ENCODE peak calls at places on chromosomes 12 and 14, in six cellular contexts. E, L, O, Z, F and K are unnamed samples.

GRCh38 chr12:6376079-6376941 is 947 bp upstream of the SCNN1A start:
- DNase-seq in E (peak; percentile 73), L (peak; percentile 71), O (peak; percentile 75), Z (peak; percentile 70), F (peak; percentile 87), K (peak; percentile 64)

GRCh38 chr14:99040047-99040446 is 231.9 kb downstream of the BCL11B start:
- DNase-seq in E (no peak), L (no peak), O (no peak), Z (no peak), F (no peak), K (no peak)

GRCh38 chr12:101243616-101244015 is 33.6 kb upstream of the SLC5A8 start:
- DNase-seq in E (no peak), L (no peak), O (no peak), Z (no peak), F (no peak), K (no peak)

GRCh38 chr12:57539134-57539768 is 7.7 kb downstream of the DCTN2 start:
- DNase-seq in E (no peak), L (no peak), O (no peak), Z (no peak), F (no peak), K (no peak)

GRCh38 chr12:6912164-6912956 is 2.0 kb upstream of the ENO2 start:
- DNase-seq in E (no peak), L (no peak), O (no peak), Z (no peak), F (no peak), K (no peak)

GRCh38 chr12:54211920-54212319 is 23.1 kb upstream of the SMUG1 start:
- DNase-seq in E (no peak), L (no peak), O (no peak), Z (no peak), F (no peak), K (no peak)

GRCh38 chr14:56945291-56945690 is 135.0 kb upstream of the OTX2 start:
- DNase-seq in E (no peak), L (no peak), O (no peak), Z (no peak), F (peak; percentile 51), K (no peak)

GRCh38 chr12:6960291-6961277 is 9.4 kb downstream of the PTPN6 start:
- DNase-seq in E (peak; percentile 21), L (no peak), O (no peak), Z (peak; percentile 14), F (peak; percentile 33), K (no peak)

GRCh38 chr12:82659343-82660207 is 27.1 kb upstream of the TMTC2 start:
- DNase-seq in E (no peak), L (no peak), O (no peak), Z (no peak), F (no peak), K (peak; percentile 52)

GRCh38 chr14:102201369-102201748 is 61.7 kb downstream of the WDR20 start:
- DNase-seq in E (no peak), L (no peak), O (no peak), Z (no peak), F (no peak), K (no peak)

GRCh38 chr12:22658214-22658613 is 33.2 kb downstream of the ETNK1 start:
- DNase-seq in E (peak; percentile 94), L (no peak), O (no peak), Z (no peak), F (no peak), K (no peak)

GRCh38 chr14:80055912-80056801 is 155.1 kb downstream of the DIO2 start:
- DNase-seq in E (peak; percentile 62), L (no peak), O (peak; percentile 69), Z (peak; percentile 13), F (peak; percentile 73), K (no peak)

GRCh38 chr12:1216560-1216959 is 225.5 kb downstream of the ERC1 start:
- DNase-seq in E (no peak), L (no peak), O (no peak), Z (no peak), F (no peak), K (no peak)

GRCh38 chr14:90355540-90356518 is 24.1 kb upstream of the NRDE2 start:
- DNase-seq in E (no peak), L (no peak), O (peak; percentile 28), Z (no peak), F (peak; percentile 79), K (no peak)

GRCh38 chr12:40435251-40435650 is 210.5 kb downstream of the LRRK2 start:
- DNase-seq in E (no peak), L (no peak), O (no peak), Z (no peak), F (no peak), K (no peak)

GRCh38 chr12:103169-103981 is 36.8 kb downstream of the IQSEC3 start:
- DNase-seq in E (no peak), L (no peak), O (no peak), Z (no peak), F (peak; percentile 87), K (no peak)

GRCh38 chr14:42293180-42293579 is 686.5 kb downstream of the LRFN5 start:
- DNase-seq in E (no peak), L (no peak), O (no peak), Z (no peak), F (no peak), K (no peak)

GRCh38 chr12:41932470-41932991 is 212.1 kb downstream of the GXYLT1 start:
- DNase-seq in E (peak; percentile 46), L (peak; percentile 71), O (peak; percentile 69), Z (peak; percentile 76), F (peak; percentile 60), K (peak; percentile 96)

GRCh38 chr12:117033382-117034045 is 65.7 kb downstream of the TESC start:
- DNase-seq in E (no peak), L (no peak), O (no peak), Z (no peak), F (no peak), K (peak; percentile 56)

GRCh38 chr12:122336015-122336946 is 70.0 kb upstream of the VPS33A start:
- DNase-seq in E (peak; percentile 23), L (no peak), O (peak; percentile 47), Z (no peak), F (peak; percentile 52), K (no peak)

GRCh38 chr14:72576258-72576657 is 317.6 kb downstream of the DPF3 start:
- DNase-seq in E (no peak), L (no peak), O (no peak), Z (no peak), F (no peak), K (no peak)

GRCh38 chr12:113274848-113275247 is 53.6 kb downstream of the TPCN1 start:
- DNase-seq in E (no peak), L (no peak), O (no peak), Z (no peak), F (no peak), K (peak; percentile 53)

GRCh38 chr12:131142891-131143637 is 189.4 kb downstream of the ADGRD1 start:
- DNase-seq in E (no peak), L (no peak), O (no peak), Z (no peak), F (no peak), K (no peak)

GRCh38 chr12:54009171-54010052 is 627 bp downstream of the HOXC8 start:
- DNase-seq in E (no peak), L (no peak), O (peak; percentile 54), Z (no peak), F (no peak), K (no peak)

DNA sequence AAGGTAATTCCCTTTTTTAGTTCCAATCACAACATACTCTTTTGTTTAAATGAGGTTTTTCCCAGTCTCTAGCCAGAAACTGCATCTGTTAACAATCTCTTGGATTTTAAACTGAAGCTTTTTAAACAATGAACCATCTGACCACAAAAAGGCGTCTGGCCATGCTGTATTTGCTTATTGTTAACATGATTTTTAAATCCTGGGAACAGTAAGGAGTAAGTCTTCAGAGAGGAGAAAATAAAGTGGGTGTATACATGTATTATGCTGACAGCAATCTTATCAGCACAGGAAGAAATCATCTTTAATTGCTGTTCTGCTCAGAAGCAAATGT is 106.2 kb downstream of the DAAM1 start:
- DNase-seq in E (peak; percentile 94), L (no peak), O (no peak), Z (no peak), F (no peak), K (no peak)
- H3K27ac ChIP-seq in E (no peak overlapping the region), L (peak overlapping the region; percentile 32), O (peak overlapping the region; percentile 21), Z (no peak overlapping the region), F (no peak overlapping the region), K (no peak overlapping the region)

GRCh38 chr12:48199784-48200198 is 3.3 kb downstream of the OR10AD1 start:
- DNase-seq in E (no peak), L (no peak), O (peak; percentile 70), Z (no peak), F (no peak), K (no peak)
- H3K4me3 ChIP-seq in E (no peak overlapping the region), L (no peak overlapping the region), O (no peak overlapping the region), Z (peak overlapping the region; percentile 74), F (no peak overlapping the region), K (no peak overlapping the region)

GRCh38 chr14:73775339-73776193 is 61.4 kb upstream of the PNMA1 start:
- DNase-seq in E (no peak), L (no peak), O (no peak), Z (no peak), F (no peak), K (no peak)

GRCh38 chr14:73771848-73772705 is 57.9 kb upstream of the PNMA1 start:
- DNase-seq in E (peak; percentile 83), L (no peak), O (peak; percentile 95), Z (peak; percentile 50), F (peak; percentile 44), K (peak; percentile 70)

GRCh38 chr14:73774244-73774575 is 60.0 kb upstream of the PNMA1 start:
- DNase-seq in E (no peak), L (no peak), O (no peak), Z (no peak), F (no peak), K (no peak)

GRCh38 chr14:73774671-73775070 is 60.5 kb upstream of the PNMA1 start:
- DNase-seq in E (no peak), L (no peak), O (no peak), Z (no peak), F (no peak), K (no peak)

DNA sequence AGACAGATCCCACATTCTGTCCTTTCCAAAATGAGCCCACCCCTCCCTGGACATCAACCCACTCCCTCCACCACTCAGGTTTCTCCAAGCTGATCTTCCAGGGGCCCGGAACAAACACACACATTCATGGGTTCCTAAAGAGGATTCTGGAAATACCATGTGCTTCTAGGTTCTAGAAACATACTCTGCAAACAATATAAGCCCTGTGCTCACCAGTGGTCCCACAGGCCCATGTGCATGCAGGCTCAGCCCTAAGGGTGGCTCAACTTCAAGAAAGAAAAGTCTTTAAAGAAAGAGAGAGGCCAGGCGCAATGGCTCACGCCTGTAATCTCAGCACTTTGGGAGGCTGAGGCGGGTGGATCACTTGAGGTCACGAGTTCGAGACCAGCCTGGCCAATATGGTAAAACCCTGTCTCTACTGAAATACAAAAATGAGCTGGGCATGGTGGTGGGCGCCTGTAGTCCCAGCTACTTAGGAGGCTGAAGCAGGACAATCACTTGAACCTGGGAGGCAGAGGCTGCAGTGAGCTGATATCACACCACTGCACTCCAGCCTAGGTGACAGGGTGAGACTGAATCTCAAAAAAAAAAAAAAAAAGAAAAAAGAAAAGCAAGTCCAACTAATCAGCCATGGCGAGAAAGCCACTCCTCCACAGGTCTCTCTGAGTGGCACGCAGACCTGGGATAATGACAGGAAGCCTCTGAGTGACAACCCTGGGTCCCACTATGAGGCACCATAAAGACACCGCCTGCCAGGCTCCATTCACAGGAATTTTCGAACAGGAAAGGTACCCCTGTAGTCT is 59.5 kb upstream of the PNMA1 start:
- DNase-seq in E (no peak), L (no peak), O (no peak), Z (no peak), F (no peak), K (no peak)
- H3K27ac ChIP-seq in E (no peak overlapping the region), L (peak overlapping the region; percentile 72), O (peak overlapping the region; percentile 90), Z (peak overlapping the region; percentile 59), F (no peak overlapping the region), K (no peak overlapping the region)

GRCh38 chr12:110615171-110615570 is 1.2 kb downstream of the TCTN1 start:
- DNase-seq in E (no peak), L (no peak), O (no peak), Z (no peak), F (no peak), K (no peak)
- H3K4me3 ChIP-seq in E (no peak overlapping the region), L (no peak overlapping the region), O (no peak overlapping the region), Z (peak overlapping the region; percentile 80), F (peak overlapping the region; percentile 60), K (no peak overlapping the region)